ENCODE peak calls at places on chromosomes 13 and 19, in four cellular contexts. X, P, U and O are unnamed samples.

GRCh38 chr13:25630327-25630726 is 258.6 kb downstream of the ATP8A2 start:
- DNase-seq in X (no peak), P (no peak), U (no peak), O (no peak)

GRCh38 chr13:27401210-27401609 is 23.2 kb upstream of the GTF3A start:
- DNase-seq in X (no peak), P (no peak), U (peak), O (no peak)

GRCh38 chr13:79194272-79194671 is 211.8 kb downstream of the RBM26 start:
- DNase-seq in X (no peak), P (no peak), U (no peak), O (no peak)

GRCh38 chr13:112970552-112971287 is 1.7 kb downstream of the MCF2L start:
- DNase-seq in X (no peak), P (no peak), U (peak), O (no peak)

GRCh38 chr13:90447735-90448103 is 899.8 kb upstream of the MIR17HG start:
- DNase-seq in X (no peak), P (peak), U (peak), O (no peak)

GRCh38 chr19:48837081-48837524 is 812 bp upstream of the HSD17B14 start:
- DNase-seq in X (peak), P (peak), U (peak), O (peak)

GRCh38 chr13:74134777-74135305 is 637 bp upstream of the KLF12 start:
- DNase-seq in X (peak), P (no peak), U (peak), O (peak)

GRCh38 chr19:52689804-52690394 is 44.9 kb downstream of the ZNF611 start:
- DNase-seq in X (peak), P (no peak), U (no peak), O (peak)

GRCh38 chr13:75307370-75307984 is 174.5 kb downstream of the TBC1D4 start:
- DNase-seq in X (no peak), P (no peak), U (peak), O (no peak)

GRCh38 chr13:114125589-114125988 is 6.8 kb downstream of the RASA3 start:
- DNase-seq in X (no peak), P (no peak), U (no peak), O (no peak)

GRCh38 chr19:13110099-13110610 is 6.4 kb downstream of the TRMT1 start:
- DNase-seq in X (no peak), P (no peak), U (no peak), O (no peak)

GRCh38 chr13:41590122-41590521 is 132.8 kb downstream of the RGCC start:
- DNase-seq in X (no peak), P (no peak), U (no peak), O (no peak)

GRCh38 chr19:40702337-40703012 is 12.0 kb upstream of the NUMBL start:
- DNase-seq in X (no peak), P (peak), U (no peak), O (peak)

GRCh38 chr13:93736111-93736510 is 509.5 kb downstream of the GPC6 start:
- DNase-seq in X (no peak), P (peak), U (peak), O (no peak)

GRCh38 chr19:14158276-14159023 is 22.1 kb upstream of the ASF1B start:
- DNase-seq in X (no peak), P (no peak), U (no peak), O (no peak)

GRCh38 chr13:90445179-90445578 is 902.3 kb upstream of the MIR17HG start:
- DNase-seq in X (no peak), P (peak), U (peak), O (no peak)

GRCh38 chr19:10193666-10194499 is 870 bp downstream of the DNMT1 start:
- DNase-seq in X (no peak), P (peak), U (peak), O (peak)

GRCh38 chr13:42720116-42720857 is 61.1 kb upstream of the FAM216B start:
- DNase-seq in X (peak), P (peak), U (peak), O (no peak)

GRCh38 chr13:34587586-34587985 is 354.5 kb upstream of the NBEA start:
- DNase-seq in X (no peak), P (no peak), U (no peak), O (no peak)

GRCh38 chr19:46408611-46409039 is 4.7 kb downstream of the CCDC8 start:
- DNase-seq in X (no peak), P (peak), U (no peak), O (no peak)

GRCh38 chr13:91647361-91647970 is 249.0 kb downstream of the GPC5 start:
- DNase-seq in X (no peak), P (peak), U (no peak), O (peak)